ENCODE peak calls at places on chromosomes 5 and 9, in four cellular contexts. One of them, this sample, is unnamed.

GRCh38 chr5:75886706-75887105 is 169.5 kb upstream of the POC5 start:
- DNase-seq in neural progenitor cell: no peak
- DNase-seq in CD8-positive, alpha-beta memory T cell: no peak
- DNase-seq in tibial nerve: no peak
- DNase-seq in this sample: no peak

GRCh38 chr5:147204576-147204975 is 30.2 kb upstream of the STK32A start:
- DNase-seq in CD8-positive, alpha-beta memory T cell: no peak
- DNase-seq in neural progenitor cell: no peak
- DNase-seq in tibial nerve: no peak
- DNase-seq in this sample: no peak

GRCh38 chr5:168494057-168494555 is 7.8 kb downstream of the RARS1 start:
- DNase-seq in tibial nerve: no peak
- DNase-seq in CD8-positive, alpha-beta memory T cell: no peak
- DNase-seq in neural progenitor cell: no peak
- DNase-seq in this sample: no peak

GRCh38 chr9:26502311-26502710 is 390.3 kb downstream of the CAAP1 start:
- DNase-seq in neural progenitor cell: peak; percentile 65
- DNase-seq in CD8-positive, alpha-beta memory T cell: no peak
- DNase-seq in tibial nerve: no peak
- DNase-seq in this sample: no peak

GRCh38 chr5:71882826-71883744 is 164.0 kb downstream of the CARTPT start:
- DNase-seq in CD8-positive, alpha-beta memory T cell: no peak
- DNase-seq in neural progenitor cell: no peak
- DNase-seq in tibial nerve: no peak
- DNase-seq in this sample: no peak

GRCh38 chr9:70259512-70259802 is 679 bp downstream of the SMC5 start:
- DNase-seq in tibial nerve: no peak
- DNase-seq in neural progenitor cell: peak; percentile 63
- DNase-seq in CD8-positive, alpha-beta memory T cell: no peak
- DNase-seq in this sample: no peak

GRCh38 chr5:39428639-39429038 is 3.9 kb upstream of the DAB2 start:
- DNase-seq in CD8-positive, alpha-beta memory T cell: no peak
- DNase-seq in tibial nerve: no peak
- DNase-seq in neural progenitor cell: no peak
- DNase-seq in this sample: no peak

GRCh38 chr5:65061974-65062353 is 293.2 kb downstream of the CWC27 start:
- DNase-seq in neural progenitor cell: no peak
- DNase-seq in CD8-positive, alpha-beta memory T cell: no peak
- DNase-seq in tibial nerve: no peak
- DNase-seq in this sample: no peak

GRCh38 chr9:9625248-9625647 is 987.6 kb downstream of the PTPRD start:
- DNase-seq in neural progenitor cell: no peak
- DNase-seq in tibial nerve: no peak
- DNase-seq in CD8-positive, alpha-beta memory T cell: no peak
- DNase-seq in this sample: no peak

GRCh38 chr9:137428311-137428630 is 5.1 kb downstream of the NOXA1 start:
- DNase-seq in neural progenitor cell: no peak
- DNase-seq in CD8-positive, alpha-beta memory T cell: no peak
- DNase-seq in tibial nerve: no peak
- DNase-seq in this sample: no peak

GRCh38 chr9:127139775-127140174 is 17.3 kb upstream of the ANGPTL2 start:
- DNase-seq in neural progenitor cell: no peak
- DNase-seq in tibial nerve: no peak
- DNase-seq in CD8-positive, alpha-beta memory T cell: no peak
- DNase-seq in this sample: no peak

GRCh38 chr9:38015267-38015666 is 53.8 kb downstream of the SHB start:
- DNase-seq in tibial nerve: no peak
- DNase-seq in CD8-positive, alpha-beta memory T cell: no peak
- DNase-seq in neural progenitor cell: no peak
- DNase-seq in this sample: no peak
- H3K27ac ChIP-seq in tibial nerve: no peak overlapping the region
- H3K27ac ChIP-seq in CD8-positive, alpha-beta memory T cell: no peak overlapping the region
- H3K27ac ChIP-seq in neural progenitor cell: no peak overlapping the region
- H3K27ac ChIP-seq in this sample: no peak overlapping the region

GRCh38 chr5:173673295-173674170 is 57.1 kb upstream of the BOD1 start:
- DNase-seq in CD8-positive, alpha-beta memory T cell: no peak
- DNase-seq in tibial nerve: no peak
- DNase-seq in neural progenitor cell: peak; percentile 15
- DNase-seq in this sample: no peak
- H3K27ac ChIP-seq in CD8-positive, alpha-beta memory T cell: no peak overlapping the region
- H3K27ac ChIP-seq in tibial nerve: no peak overlapping the region
- H3K27ac ChIP-seq in neural progenitor cell: no peak overlapping the region
- H3K27ac ChIP-seq in this sample: no peak overlapping the region

GRCh38 chr9:110029815-110030480 is 178.0 kb downstream of the C9orf152 start:
- DNase-seq in tibial nerve: no peak
- DNase-seq in neural progenitor cell: no peak
- DNase-seq in CD8-positive, alpha-beta memory T cell: no peak
- DNase-seq in this sample: no peak

GRCh38 chr9:110030632-110031031 is 177.3 kb downstream of the C9orf152 start:
- DNase-seq in neural progenitor cell: no peak
- DNase-seq in tibial nerve: no peak
- DNase-seq in CD8-positive, alpha-beta memory T cell: no peak
- DNase-seq in this sample: no peak

GRCh38 chr9:110028281-110029075 is 179.5 kb downstream of the C9orf152 start:
- DNase-seq in CD8-positive, alpha-beta memory T cell: no peak
- DNase-seq in neural progenitor cell: no peak
- DNase-seq in tibial nerve: no peak
- DNase-seq in this sample: no peak

GRCh38 chr9:110027624-110028023 is 180.3 kb downstream of the C9orf152 start:
- DNase-seq in CD8-positive, alpha-beta memory T cell: no peak
- DNase-seq in neural progenitor cell: peak; percentile 89
- DNase-seq in tibial nerve: no peak
- DNase-seq in this sample: peak; percentile 82

GRCh38 chr9:110029422-110029814 is 178.5 kb downstream of the C9orf152 start:
- DNase-seq in tibial nerve: no peak
- DNase-seq in CD8-positive, alpha-beta memory T cell: no peak
- DNase-seq in neural progenitor cell: no peak
- DNase-seq in this sample: no peak
- H3K27ac ChIP-seq in tibial nerve: no peak overlapping the region
- H3K27ac ChIP-seq in CD8-positive, alpha-beta memory T cell: no peak overlapping the region
- H3K27ac ChIP-seq in neural progenitor cell: no peak overlapping the region
- H3K27ac ChIP-seq in this sample: peak overlapping the region; percentile 0

DNA sequence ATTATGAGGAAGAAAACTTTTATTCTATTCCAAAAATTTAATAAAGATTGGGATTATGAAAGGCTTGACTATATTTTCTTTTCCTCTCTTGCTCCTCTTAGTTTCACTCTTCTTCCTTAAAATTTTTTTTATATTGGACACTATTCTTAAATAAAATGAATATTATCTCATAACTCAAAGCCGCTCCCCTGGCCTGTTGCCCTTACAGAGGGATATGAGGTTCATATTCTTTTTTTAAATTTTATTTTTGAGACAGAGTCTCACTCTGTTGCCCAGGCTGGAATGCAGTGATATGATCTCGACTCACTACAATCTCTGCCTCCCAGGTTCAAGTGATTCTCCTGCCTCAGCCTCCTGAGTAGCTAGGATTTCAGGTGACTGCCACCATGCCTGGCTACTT is 106.8 kb upstream of the MPDZ start:
- DNase-seq in tibial nerve: no peak
- DNase-seq in neural progenitor cell: no peak
- DNase-seq in CD8-positive, alpha-beta memory T cell: no peak
- DNase-seq in this sample: no peak
- H3K27ac ChIP-seq in tibial nerve: no peak overlapping the region
- H3K27ac ChIP-seq in neural progenitor cell: no peak overlapping the region
- H3K27ac ChIP-seq in CD8-positive, alpha-beta memory T cell: no peak overlapping the region
- H3K27ac ChIP-seq in this sample: no peak overlapping the region

GRCh38 chr5:138753794-138754698 is 821 bp downstream of the CTNNA1 start:
- DNase-seq in neural progenitor cell: peak; percentile 81
- DNase-seq in tibial nerve: peak; percentile 95
- DNase-seq in CD8-positive, alpha-beta memory T cell: no peak
- DNase-seq in this sample: peak; percentile 42
- H3K27ac ChIP-seq in neural progenitor cell: peak overlapping the region; percentile 96
- H3K27ac ChIP-seq in tibial nerve: peak overlapping the region; percentile 95
- H3K27ac ChIP-seq in CD8-positive, alpha-beta memory T cell: peak overlapping the region; percentile 61
- H3K27ac ChIP-seq in this sample: peak overlapping the region; percentile 86

DNA sequence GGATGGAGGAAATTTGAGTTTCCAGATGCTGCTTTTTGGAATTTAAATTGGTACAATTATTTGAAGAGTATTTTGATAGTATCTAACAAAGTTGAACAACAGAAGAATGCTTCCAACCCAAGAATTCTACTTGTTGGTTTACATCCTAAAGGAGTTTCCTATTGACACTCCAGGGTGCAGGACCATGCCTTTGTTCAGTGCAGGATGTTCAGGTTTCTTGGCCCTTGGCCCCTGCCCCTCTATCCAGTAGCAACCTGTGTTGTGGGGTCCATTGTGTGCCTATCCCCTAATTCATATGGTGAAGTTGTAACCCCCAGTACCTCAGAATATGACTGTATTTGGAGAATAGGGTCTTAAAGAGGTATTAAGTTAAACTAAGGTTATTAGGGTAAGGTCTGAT is 750.0 kb upstream of the ZNF608 start:
- DNase-seq in neural progenitor cell: no peak
- DNase-seq in CD8-positive, alpha-beta memory T cell: no peak
- DNase-seq in tibial nerve: no peak
- DNase-seq in this sample: no peak
- H3K27ac ChIP-seq in neural progenitor cell: no peak overlapping the region
- H3K27ac ChIP-seq in CD8-positive, alpha-beta memory T cell: no peak overlapping the region
- H3K27ac ChIP-seq in tibial nerve: no peak overlapping the region
- H3K27ac ChIP-seq in this sample: peak overlapping the region; percentile 6

DNA sequence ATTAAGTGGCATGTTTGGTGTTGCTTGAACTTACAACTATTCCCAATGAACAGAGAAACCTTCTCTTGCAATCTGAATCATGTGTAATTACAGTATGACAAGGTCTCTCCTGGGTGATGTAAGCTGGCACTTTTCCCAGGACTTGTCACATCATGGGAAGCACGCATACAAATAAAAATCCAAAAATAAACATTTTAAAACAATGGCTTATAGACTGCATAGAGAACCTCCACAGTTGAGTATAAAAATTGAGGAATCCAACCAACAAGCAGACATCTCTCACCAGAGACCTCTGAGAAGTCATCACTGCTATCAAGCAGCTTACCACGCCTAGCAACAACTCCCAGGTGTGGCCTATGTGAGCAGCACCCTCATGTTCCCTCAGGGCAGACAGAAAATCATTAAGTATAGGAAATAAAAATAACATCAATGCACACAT is 3.9 kb downstream of the MLLT3 start:
- DNase-seq in tibial nerve: no peak
- DNase-seq in CD8-positive, alpha-beta memory T cell: no peak
- DNase-seq in neural progenitor cell: no peak
- DNase-seq in this sample: no peak
- H3K27ac ChIP-seq in tibial nerve: no peak overlapping the region
- H3K27ac ChIP-seq in CD8-positive, alpha-beta memory T cell: no peak overlapping the region
- H3K27ac ChIP-seq in neural progenitor cell: no peak overlapping the region
- H3K27ac ChIP-seq in this sample: no peak overlapping the region

DNA sequence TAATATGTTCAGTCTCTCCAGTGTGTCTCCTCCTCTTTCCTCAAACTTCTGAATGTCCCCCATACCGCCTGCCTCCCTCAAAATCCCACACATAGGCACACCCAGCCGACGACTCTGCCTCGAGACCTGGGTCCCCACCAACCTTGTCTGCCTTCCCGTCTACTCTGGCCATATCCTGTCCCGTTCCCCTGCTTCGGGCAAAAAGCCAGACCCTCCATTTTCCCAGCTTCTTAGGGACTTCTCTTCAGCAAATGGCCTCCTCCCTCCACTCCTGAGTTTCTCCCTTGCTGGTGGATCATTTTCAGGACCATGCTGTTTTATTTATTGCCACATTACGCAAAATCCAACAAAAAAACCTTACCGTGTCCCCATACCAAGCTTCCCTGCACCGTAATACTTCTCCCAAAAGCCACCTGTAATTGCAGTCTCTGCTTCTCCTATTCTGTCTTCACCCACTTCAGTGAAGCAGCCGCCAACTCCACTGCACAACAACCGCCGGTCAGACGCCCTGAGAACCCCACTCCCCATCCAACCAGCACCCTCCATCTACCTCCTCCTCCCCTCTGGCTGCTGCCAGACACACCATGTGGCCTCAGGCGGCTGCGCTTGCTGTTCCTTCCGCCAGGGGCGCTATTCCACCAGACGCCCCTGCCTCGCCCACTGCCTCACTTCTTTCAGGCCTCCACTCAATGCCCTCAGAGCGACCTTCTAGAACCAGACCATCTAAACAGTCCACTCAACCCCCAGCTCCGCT is 117.0 kb downstream of the TRPM6 start:
- DNase-seq in tibial nerve: no peak
- DNase-seq in neural progenitor cell: peak; percentile 49
- DNase-seq in CD8-positive, alpha-beta memory T cell: no peak
- DNase-seq in this sample: no peak
- H3K27ac ChIP-seq in tibial nerve: no peak overlapping the region
- H3K27ac ChIP-seq in neural progenitor cell: no peak overlapping the region
- H3K27ac ChIP-seq in CD8-positive, alpha-beta memory T cell: no peak overlapping the region
- H3K27ac ChIP-seq in this sample: no peak overlapping the region

This sample was measured in neuronal stem cell.